ENCODE peak calls at places on chromosomes 2 and 18, in four cellular contexts. F, C, T and X are unnamed samples.

GRCh38 chr2:159165065-159165464 is 121.4 kb downstream of the WDSUB1 start:
- DNase-seq in F (no peak), T (no peak), C (no peak), X (no peak)

GRCh38 chr2:144502356-144502755 is 17.6 kb downstream of the ZEB2 start:
- DNase-seq in T (no peak), F (no peak), C (no peak), X (no peak)

GRCh38 chr2:54482725-54483124 is 26.6 kb downstream of the SPTBN1 start:
- DNase-seq in T (no peak), F (peak), C (no peak), X (no peak)

GRCh38 chr18:23614891-23615290 is 28.6 kb upstream of the NPC1 start:
- DNase-seq in F (no peak), T (no peak), C (no peak), X (no peak)

GRCh38 chr18:43587538-43588153 is 310.4 kb upstream of the SYT4 start:
- DNase-seq in C (peak), T (peak), F (peak), X (no peak)

GRCh38 chr2:54906711-54907110 is 143.5 kb downstream of the RTN4 start:
- DNase-seq in F (no peak), C (no peak), T (no peak), X (no peak)

GRCh38 chr2:190891913-190892312 is 11.3 kb downstream of the GLS start:
- DNase-seq in C (no peak), F (peak), T (no peak), X (no peak)

GRCh38 chr2:142286618-142287017 is 155.8 kb upstream of the LRP1B start:
- DNase-seq in F (no peak), T (peak), C (peak), X (no peak)

GRCh38 chr2:207107551-207107950 is 58.2 kb downstream of the KLF7 start:
- DNase-seq in C (no peak), T (no peak), F (no peak), X (no peak)

GRCh38 chr2:238286987-238287386 is 1.4 kb downstream of the PER2 start:
- DNase-seq in T (no peak), C (no peak), F (peak), X (no peak)

GRCh38 chr2:70385966-70386595 is 84.2 kb upstream of the FAM136A start:
- DNase-seq in F (peak), T (no peak), C (no peak), X (no peak)

GRCh38 chr2:45688479-45689298 is 37.2 kb downstream of the PRKCE start:
- DNase-seq in C (no peak), T (peak), F (peak), X (no peak)

GRCh38 chr2:20071397-20072383 is 20.3 kb upstream of the LAPTM4A start:
- DNase-seq in F (peak), C (no peak), T (no peak), X (no peak)

GRCh38 chr2:209508255-209508654 is 84.4 kb downstream of the MAP2 start:
- DNase-seq in C (no peak), T (no peak), F (no peak), X (no peak)

GRCh38 chr2:135494503-135494902 is 36.5 kb downstream of the ZRANB3 start:
- DNase-seq in T (no peak), C (no peak), F (no peak), X (no peak)

GRCh38 chr18:74288730-74289129 is 3.0 kb downstream of the CYB5A start:
- DNase-seq in T (no peak), F (no peak), C (no peak), X (no peak)

GRCh38 chr2:130878316-130878715 is 41.6 kb downstream of the ARHGEF4 start:
- DNase-seq in C (no peak), T (no peak), F (no peak), X (no peak)

GRCh38 chr2:174442546-174443510 is 44.0 kb downstream of the GPR155 start:
- DNase-seq in F (peak), C (no peak), T (no peak), X (no peak)

GRCh38 chr2:241131531-241131930 is 17.7 kb downstream of the PASK start:
- DNase-seq in F (no peak), C (no peak), T (no peak), X (no peak)

GRCh38 chr2:10243926-10244270 is 58.8 kb upstream of the HPCAL1 start:
- DNase-seq in C (no peak), F (no peak), T (no peak), X (no peak)

GRCh38 chr2:1613731-1614354 is 130.5 kb downstream of the PXDN start:
- DNase-seq in C (no peak), F (peak), T (no peak), X (no peak)

GRCh38 chr2:209872675-209873074 is 101.0 kb downstream of the UNC80 start:
- DNase-seq in C (no peak), T (peak), F (peak), X (no peak)

GRCh38 chr2:224945134-224945533 is 97.1 kb downstream of the DOCK10 start:
- DNase-seq in C (no peak), F (no peak), T (peak), X (no peak)

GRCh38 chr2:189654641-189655040 is 6.6 kb upstream of the ASNSD1 start:
- DNase-seq in C (no peak), T (peak), F (peak), X (no peak)

GRCh38 chr2:217732995-217733394 is 269.8 kb downstream of the TNS1 start:
- DNase-seq in C (no peak), T (no peak), F (peak), X (no peak)